ENCODE peak calls at places on chromosome 11, in six cellular contexts. One of them, this sample, is unnamed.

GRCh38 chr11:64796047-64796756 is 6.8 kb downstream of the MAP4K2 start:
- DNase-seq in NCI-H774: no peak
- DNase-seq in stimulated activated CD8-positive, alpha-beta memory T cell treated with anti-CD3 and anti-CD28 coated beads, Interleukin-2, amount 100 ng/mL, for 48 hours: no peak
- DNase-seq in body of pancreas: no peak
- DNase-seq in RPMI8226: no peak
- DNase-seq in stimulated activated CD4-positive, alpha-beta T cell treated with anti-CD3 and anti-CD28 coated beads, Interleukin-2, amount 100 ng/mL, for 48 hours: no peak
- DNase-seq in this sample: no peak

GRCh38 chr11:32279672-32280071 is 155.7 kb downstream of the WT1 start:
- DNase-seq in NCI-H774: no peak
- DNase-seq in stimulated activated CD8-positive, alpha-beta memory T cell treated with anti-CD3 and anti-CD28 coated beads, Interleukin-2, amount 100 ng/mL, for 48 hours: no peak
- DNase-seq in body of pancreas: no peak
- DNase-seq in RPMI8226: no peak
- DNase-seq in stimulated activated CD4-positive, alpha-beta T cell treated with anti-CD3 and anti-CD28 coated beads, Interleukin-2, amount 100 ng/mL, for 48 hours: no peak
- DNase-seq in this sample: no peak

GRCh38 chr11:91707652-91708051 is 517.0 kb upstream of the FAT3 start:
- DNase-seq in NCI-H774: no peak
- DNase-seq in stimulated activated CD8-positive, alpha-beta memory T cell treated with anti-CD3 and anti-CD28 coated beads, Interleukin-2, amount 100 ng/mL, for 48 hours: no peak
- DNase-seq in body of pancreas: no peak
- DNase-seq in RPMI8226: no peak
- DNase-seq in stimulated activated CD4-positive, alpha-beta T cell treated with anti-CD3 and anti-CD28 coated beads, Interleukin-2, amount 100 ng/mL, for 48 hours: no peak
- DNase-seq in this sample: no peak

GRCh38 chr11:495537-495931 is 11.5 kb downstream of the RNH1 start:
- DNase-seq in NCI-H774: no peak
- DNase-seq in stimulated activated CD8-positive, alpha-beta memory T cell treated with anti-CD3 and anti-CD28 coated beads, Interleukin-2, amount 100 ng/mL, for 48 hours: no peak
- DNase-seq in body of pancreas: no peak
- DNase-seq in RPMI8226: no peak
- DNase-seq in stimulated activated CD4-positive, alpha-beta T cell treated with anti-CD3 and anti-CD28 coated beads, Interleukin-2, amount 100 ng/mL, for 48 hours: no peak
- DNase-seq in this sample: no peak

GRCh38 chr11:64077607-64078006 is 41.9 kb downstream of the FLRT1 start:
- DNase-seq in NCI-H774: no peak
- DNase-seq in stimulated activated CD8-positive, alpha-beta memory T cell treated with anti-CD3 and anti-CD28 coated beads, Interleukin-2, amount 100 ng/mL, for 48 hours: no peak
- DNase-seq in body of pancreas: no peak
- DNase-seq in RPMI8226: no peak
- DNase-seq in stimulated activated CD4-positive, alpha-beta T cell treated with anti-CD3 and anti-CD28 coated beads, Interleukin-2, amount 100 ng/mL, for 48 hours: no peak
- DNase-seq in this sample: no peak

GRCh38 chr11:131370901-131371790 is 731 bp downstream of the NTM start:
- DNase-seq in NCI-H774: no peak
- DNase-seq in stimulated activated CD8-positive, alpha-beta memory T cell treated with anti-CD3 and anti-CD28 coated beads, Interleukin-2, amount 100 ng/mL, for 48 hours: no peak
- DNase-seq in body of pancreas: no peak
- DNase-seq in RPMI8226: no peak
- DNase-seq in stimulated activated CD4-positive, alpha-beta T cell treated with anti-CD3 and anti-CD28 coated beads, Interleukin-2, amount 100 ng/mL, for 48 hours: no peak
- DNase-seq in this sample: no peak

GRCh38 chr11:554824-555499 is 5.6 kb downstream of the LMNTD2 start:
- DNase-seq in NCI-H774: peak; percentile 87
- DNase-seq in stimulated activated CD8-positive, alpha-beta memory T cell treated with anti-CD3 and anti-CD28 coated beads, Interleukin-2, amount 100 ng/mL, for 48 hours: peak; percentile 46
- DNase-seq in body of pancreas: peak; percentile 80
- DNase-seq in RPMI8226: peak; percentile 84
- DNase-seq in stimulated activated CD4-positive, alpha-beta T cell treated with anti-CD3 and anti-CD28 coated beads, Interleukin-2, amount 100 ng/mL, for 48 hours: peak; percentile 71
- DNase-seq in this sample: peak; percentile 78

GRCh38 chr11:112975493-112975892 is 14.3 kb downstream of the NCAM1 start:
- DNase-seq in NCI-H774: no peak
- DNase-seq in stimulated activated CD8-positive, alpha-beta memory T cell treated with anti-CD3 and anti-CD28 coated beads, Interleukin-2, amount 100 ng/mL, for 48 hours: no peak
- DNase-seq in body of pancreas: no peak
- DNase-seq in RPMI8226: no peak
- DNase-seq in stimulated activated CD4-positive, alpha-beta T cell treated with anti-CD3 and anti-CD28 coated beads, Interleukin-2, amount 100 ng/mL, for 48 hours: no peak
- DNase-seq in this sample: no peak

GRCh38 chr11:128294685-128295079 is 292.7 kb downstream of the ETS1 start:
- DNase-seq in NCI-H774: no peak
- DNase-seq in stimulated activated CD8-positive, alpha-beta memory T cell treated with anti-CD3 and anti-CD28 coated beads, Interleukin-2, amount 100 ng/mL, for 48 hours: no peak
- DNase-seq in body of pancreas: no peak
- DNase-seq in RPMI8226: no peak
- DNase-seq in stimulated activated CD4-positive, alpha-beta T cell treated with anti-CD3 and anti-CD28 coated beads, Interleukin-2, amount 100 ng/mL, for 48 hours: no peak
- DNase-seq in this sample: no peak

GRCh38 chr11:116136987-116137674 is 632.9 kb upstream of the CADM1 start:
- DNase-seq in NCI-H774: no peak
- DNase-seq in stimulated activated CD8-positive, alpha-beta memory T cell treated with anti-CD3 and anti-CD28 coated beads, Interleukin-2, amount 100 ng/mL, for 48 hours: no peak
- DNase-seq in body of pancreas: no peak
- DNase-seq in RPMI8226: no peak
- DNase-seq in stimulated activated CD4-positive, alpha-beta T cell treated with anti-CD3 and anti-CD28 coated beads, Interleukin-2, amount 100 ng/mL, for 48 hours: no peak
- DNase-seq in this sample: no peak

GRCh38 chr11:88357323-88358039 is 19.9 kb upstream of the CTSC start:
- DNase-seq in NCI-H774: peak; percentile 47
- DNase-seq in stimulated activated CD8-positive, alpha-beta memory T cell treated with anti-CD3 and anti-CD28 coated beads, Interleukin-2, amount 100 ng/mL, for 48 hours: no peak
- DNase-seq in body of pancreas: no peak
- DNase-seq in RPMI8226: no peak
- DNase-seq in stimulated activated CD4-positive, alpha-beta T cell treated with anti-CD3 and anti-CD28 coated beads, Interleukin-2, amount 100 ng/mL, for 48 hours: no peak
- DNase-seq in this sample: no peak

GRCh38 chr11:45725776-45726606 is 60.6 kb upstream of the CHST1 start:
- DNase-seq in NCI-H774: no peak
- DNase-seq in stimulated activated CD8-positive, alpha-beta memory T cell treated with anti-CD3 and anti-CD28 coated beads, Interleukin-2, amount 100 ng/mL, for 48 hours: no peak
- DNase-seq in body of pancreas: no peak
- DNase-seq in RPMI8226: no peak
- DNase-seq in stimulated activated CD4-positive, alpha-beta T cell treated with anti-CD3 and anti-CD28 coated beads, Interleukin-2, amount 100 ng/mL, for 48 hours: no peak
- DNase-seq in this sample: no peak

GRCh38 chr11:99316761-99317475 is 296.2 kb downstream of the CNTN5 start:
- DNase-seq in NCI-H774: no peak
- DNase-seq in stimulated activated CD8-positive, alpha-beta memory T cell treated with anti-CD3 and anti-CD28 coated beads, Interleukin-2, amount 100 ng/mL, for 48 hours: no peak
- DNase-seq in body of pancreas: no peak
- DNase-seq in RPMI8226: no peak
- DNase-seq in stimulated activated CD4-positive, alpha-beta T cell treated with anti-CD3 and anti-CD28 coated beads, Interleukin-2, amount 100 ng/mL, for 48 hours: no peak
- DNase-seq in this sample: no peak